ENCODE peak calls at places on chromosome 7, in seven cellular contexts. V is heart left ventricle; D is fibroblast of mammary gland; I is neural progenitor cell; B is CD8-positive, alpha-beta T cell; A is transverse colon; E is uterus. C is an unnamed sample.

GRCh38 chr7:30896041-30896440 is 15.6 kb upstream of the AQP1 start:
- DNase-seq in D (no peak), B (no peak), A (no peak), I (no peak), V (no peak), E (no peak), C (no peak)

GRCh38 chr7:47516985-47517590 is 64.8 kb downstream of the TNS3 start:
- DNase-seq in E (no peak), I (no peak), D (no peak), A (peak), V (no peak), B (no peak), C (no peak)

GRCh38 chr7:44490351-44491200 is at the start of gene NUDCD3:
- DNase-seq in D (peak), V (peak), A (peak), I (peak), E (peak), B (peak), C (peak)

GRCh38 chr7:108094933-108095710 is 35.0 kb downstream of the LAMB4 start:
- DNase-seq in E (peak), B (no peak), I (no peak), D (peak), V (peak), A (peak), C (no peak)

GRCh38 chr7:72494807-72495206 is 82.7 kb upstream of the CALN1 start:
- DNase-seq in E (no peak), V (no peak), D (no peak), I (no peak), B (no peak), A (no peak), C (no peak)

GRCh38 chr7:31852438-31852837 is 165.4 kb downstream of the PPP1R17 start:
- DNase-seq in D (no peak), I (no peak), E (no peak), B (no peak), A (no peak), V (no peak), C (no peak)

GRCh38 chr7:83824214-83824613 is 175.3 kb upstream of the SEMA3E start:
- DNase-seq in I (no peak), B (no peak), V (no peak), E (no peak), D (peak), A (no peak), C (no peak)

GRCh38 chr7:144629011-144629410 is 206.8 kb downstream of the TPK1 start:
- DNase-seq in B (no peak), V (no peak), A (no peak), I (peak), E (no peak), D (no peak), C (no peak)

GRCh38 chr7:110308791-110309190 is 782.1 kb upstream of the LRRN3 start:
- DNase-seq in V (no peak), I (peak), E (no peak), A (no peak), D (no peak), B (no peak), C (no peak)

GRCh38 chr7:50721661-50722259 is 60.9 kb downstream of the GRB10 start:
- DNase-seq in B (no peak), V (peak), E (no peak), I (no peak), D (no peak), A (peak), C (no peak)

GRCh38 chr7:127250312-127251047 is 2.3 kb downstream of the GRM8 start:
- DNase-seq in D (no peak), E (no peak), I (no peak), A (no peak), V (no peak), B (no peak), C (no peak)

GRCh38 chr7:113086928-113087277 is 276 bp upstream of the GPR85 start:
- DNase-seq in I (no peak), B (no peak), E (no peak), A (no peak), D (no peak), V (no peak), C (no peak)

GRCh38 chr7:113084499-113085172 is 2.0 kb downstream of the GPR85 start:
- DNase-seq in V (no peak), B (no peak), A (no peak), I (no peak), D (no peak), E (no peak), C (no peak)

GRCh38 chr7:113087278-113087998 is 811 bp upstream of the GPR85 start:
- DNase-seq in D (peak), I (peak), B (no peak), V (no peak), E (no peak), A (no peak), C (peak)

GRCh38 chr7:113085781-113086390 is 741 bp downstream of the GPR85 start:
- DNase-seq in I (peak), D (peak), A (no peak), E (no peak), V (no peak), B (no peak), C (no peak)

DNA sequence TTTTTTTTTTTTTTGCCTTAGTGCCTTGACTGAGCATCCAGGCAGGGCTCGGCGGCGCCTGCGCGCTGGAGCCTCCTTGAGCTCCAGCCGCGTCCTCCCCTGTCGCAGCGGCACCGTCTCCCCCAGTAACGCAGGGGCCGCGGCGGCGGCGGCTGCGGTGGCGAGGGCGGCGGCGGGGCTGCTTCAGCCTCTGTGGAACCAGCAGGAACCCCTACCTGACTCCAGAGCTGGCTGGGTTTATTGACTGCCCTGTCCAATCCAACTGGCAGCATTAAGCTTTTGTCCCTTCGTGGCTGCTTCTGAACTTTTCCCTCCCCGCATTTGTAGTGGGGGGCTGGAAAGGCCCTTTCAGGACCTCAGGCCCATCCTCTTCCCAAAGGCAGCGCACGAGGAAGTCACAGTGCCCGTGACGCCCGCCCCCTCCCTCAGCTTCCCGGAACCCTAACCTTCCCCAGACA is at the start of gene GPR85:
- DNase-seq in D (peak), A (peak), B (no peak), I (peak), E (peak), V (peak), C (peak)
- H3K4me3 ChIP-seq in D (peak), A (peak), B (no peak), I (peak), E (peak), V (peak), C (peak)

GRCh38 chr7:130972201-130972600 is 238.2 kb upstream of the KLF14 start:
- DNase-seq in I (no peak), V (no peak), A (no peak), B (no peak), D (no peak), E (no peak), C (no peak)

GRCh38 chr7:130973637-130974036 is 239.6 kb upstream of the KLF14 start:
- DNase-seq in B (no peak), E (no peak), D (no peak), V (no peak), I (no peak), A (no peak), C (no peak)

GRCh38 chr7:130970196-130970595 is 236.2 kb upstream of the KLF14 start:
- DNase-seq in B (no peak), A (no peak), E (no peak), V (no peak), I (no peak), D (no peak), C (no peak)

GRCh38 chr7:130971297-130971696 is 237.3 kb upstream of the KLF14 start:
- DNase-seq in B (no peak), E (no peak), D (no peak), A (no peak), I (no peak), V (no peak), C (no peak)

GRCh38 chr7:130970696-130971095 is 236.7 kb upstream of the KLF14 start:
- DNase-seq in A (no peak), E (no peak), B (no peak), I (no peak), D (no peak), V (no peak), C (no peak)
- TF ChIP-seq CTCF in A (no peak), E (no peak), B (no peak), I (no peak), D (no peak), V (no peak), C (no peak)

GRCh38 chr7:1523208-1523607 is 7.3 kb upstream of the MAFK start:
- DNase-seq in E (no peak), V (no peak), A (peak), D (no peak), B (no peak), I (no peak), C (no peak)
- H3K4me3 ChIP-seq in E (no peak), V (no peak), A (peak), D (no peak), B (no peak), I (no peak), C (no peak)

GRCh38 chr7:20310963-20311742 is 19.5 kb upstream of the ITGB8 start:
- DNase-seq in D (peak), V (no peak), E (no peak), A (no peak), I (peak), B (no peak), C (no peak)
- TF ChIP-seq CTCF in D (peak), V (no peak), E (peak), A (peak), I (peak), B (no peak), C (peak)

DNA sequence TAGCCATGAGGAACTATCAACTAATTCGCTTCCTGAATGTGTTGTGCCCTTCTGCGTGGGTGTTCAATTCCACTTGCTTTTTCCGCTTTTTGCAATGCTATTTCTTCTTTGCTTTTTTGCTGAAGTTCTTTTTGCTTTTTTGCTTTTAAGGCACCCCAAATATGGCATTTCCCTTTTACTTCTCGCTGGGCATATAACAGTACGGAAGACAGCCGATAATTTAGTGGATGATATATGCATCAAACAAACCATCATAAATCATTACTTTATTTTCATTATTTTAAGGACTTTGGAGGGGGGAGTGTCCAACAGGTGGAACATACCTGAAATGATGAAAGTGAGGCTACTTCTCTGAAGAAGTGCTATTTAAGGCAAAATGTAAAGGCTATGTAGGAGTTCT is 277.0 kb upstream of the MTPN start:
- DNase-seq in V (no peak), B (no peak), D (no peak), I (no peak), E (no peak), A (no peak), C (no peak)
- H3K4me3 ChIP-seq in V (no peak), B (no peak), D (no peak), I (no peak), E (no peak), A (no peak), C (no peak)

DNA sequence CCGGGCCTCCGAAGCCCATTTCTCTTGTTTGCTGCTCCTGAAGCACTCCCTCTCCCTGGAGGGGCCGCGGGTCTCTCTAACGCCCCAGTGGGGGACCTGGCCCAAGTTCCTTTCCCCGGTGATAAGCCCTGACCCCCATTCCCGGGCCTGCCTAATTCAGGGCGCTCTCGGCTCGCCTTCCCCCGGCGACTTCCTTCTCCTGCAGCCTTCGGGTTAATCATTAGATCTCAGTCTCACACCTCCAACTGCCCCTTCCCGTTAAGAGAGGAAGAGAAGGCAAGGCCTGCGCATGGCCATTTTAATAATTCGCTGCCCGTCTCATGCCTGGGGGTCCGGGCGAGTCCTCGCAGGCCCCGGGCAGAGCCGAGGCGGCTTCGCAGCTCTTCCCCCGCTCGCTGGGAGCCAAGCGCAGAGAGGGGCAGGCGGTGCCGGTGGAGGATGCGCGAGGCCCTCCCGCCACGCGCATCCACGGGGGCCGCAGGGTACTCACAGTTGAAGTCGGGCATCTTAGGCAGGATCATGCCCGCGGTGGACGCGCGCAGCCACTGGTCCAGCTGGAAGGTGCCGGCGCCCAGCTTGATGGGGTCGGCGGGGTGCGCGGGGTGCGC is 1.2 kb downstream of the MNX1 start:
- DNase-seq in I (peak), A (peak), E (no peak), V (no peak), D (no peak), B (no peak), C (no peak)
- TF ChIP-seq CTCF in I (no peak), A (no peak), E (no peak), V (no peak), D (no peak), B (no peak), C (no peak)

DNA sequence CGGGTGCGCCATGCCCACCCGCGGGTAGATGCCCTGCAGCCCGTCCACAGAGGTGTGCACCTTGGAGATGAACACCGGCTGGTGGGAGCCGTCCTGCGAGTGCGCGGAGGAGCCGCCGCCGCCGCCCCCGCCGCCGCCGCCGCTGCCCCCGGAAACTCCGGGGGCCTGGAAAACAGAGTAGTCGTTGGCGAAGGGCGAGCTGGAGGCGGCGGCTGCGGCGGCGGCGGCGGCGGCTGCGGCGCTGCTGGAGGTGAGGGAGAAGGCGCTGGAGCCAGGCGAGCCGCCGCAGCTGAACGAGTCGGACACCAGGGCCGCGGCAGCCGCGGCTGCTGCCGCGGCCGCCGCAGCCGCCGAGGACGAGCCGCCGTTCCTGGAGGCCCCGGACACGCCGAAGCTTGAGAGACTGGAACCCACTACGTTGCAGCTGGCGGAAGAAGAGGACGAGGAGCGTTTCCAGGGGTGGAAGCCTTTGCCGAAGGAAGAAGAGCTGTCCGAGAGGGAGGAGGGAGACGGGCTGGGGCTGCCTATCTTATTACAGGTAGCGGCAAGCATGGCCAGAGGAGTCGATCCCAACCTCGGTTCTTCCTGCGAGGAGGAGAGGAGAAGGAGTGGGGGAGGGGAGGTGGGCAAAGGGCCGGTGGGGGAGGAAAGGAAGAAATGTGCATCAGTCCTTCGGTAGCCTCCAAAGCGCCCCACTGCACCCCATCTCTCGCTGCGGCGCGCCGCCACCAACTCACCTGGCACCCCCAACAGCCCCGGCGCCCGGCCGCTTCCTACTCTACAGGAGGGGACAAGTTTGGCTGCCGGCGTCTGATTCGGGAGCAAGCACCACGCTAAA is 1.3 kb downstream of the SP8 start:
- DNase-seq in B (no peak), A (no peak), D (no peak), E (no peak), V (no peak), I (peak), C (no peak)
- H3K4me3 ChIP-seq in B (no peak), A (peak), D (no peak), E (no peak), V (no peak), I (peak), C (peak)